ENCODE peak calls at places on chromosomes 16 and 17, in four cellular contexts. W is stomach, Y is D721Med, F is HCT116. O is an unnamed sample.

GRCh38 chr16:4618645-4619418 is 4.1 kb upstream of the UBALD1 start:
- DNase-seq in F (no peak), W (no peak), Y (no peak), O (no peak)

GRCh38 chr16:85553436-85554113 is 59.5 kb upstream of the GSE1 start:
- DNase-seq in W (peak), F (peak), Y (no peak), O (peak)

GRCh38 chr16:27943766-27944165 is 119.7 kb downstream of the GSG1L start:
- DNase-seq in W (no peak), F (no peak), Y (no peak), O (no peak)

GRCh38 chr16:7140899-7141298 is 191.7 kb upstream of the RBFOX1 start:
- DNase-seq in W (no peak), F (no peak), Y (no peak), O (no peak)

GRCh38 chr17:3867606-3868005 is 21.6 kb upstream of the NCBP3 start:
- DNase-seq in W (no peak), F (no peak), Y (no peak), O (no peak)

GRCh38 chr16:85426806-85427205 is 186.3 kb upstream of the GSE1 start:
- DNase-seq in Y (no peak), F (no peak), W (no peak), O (peak)

GRCh38 chr17:194844-195602 is 13.6 kb upstream of the DOC2B start:
- DNase-seq in Y (no peak), F (no peak), W (no peak), O (no peak)

GRCh38 chr16:11848842-11849241 is 2.5 kb downstream of the RSL1D1 start:
- DNase-seq in Y (no peak), F (no peak), W (no peak), O (no peak)

GRCh38 chr17:56130030-56130429 is 23.2 kb upstream of the ANKFN1 start:
- DNase-seq in W (no peak), F (no peak), Y (no peak), O (no peak)

GRCh38 chr16:64964126-64964540 is 157.7 kb downstream of the CDH11 start:
- DNase-seq in F (no peak), W (no peak), Y (no peak), O (no peak)

GRCh38 chr16:8931864-8932263 is 31.8 kb downstream of the USP7 start:
- DNase-seq in F (no peak), W (peak), Y (no peak), O (peak)

GRCh38 chr17:8598913-8599312 is 31.6 kb downstream of the MYH10 start:
- DNase-seq in F (no peak), W (no peak), Y (no peak), O (no peak)

GRCh38 chr17:56292010-56292409 is 138.7 kb downstream of the ANKFN1 start:
- DNase-seq in F (no peak), W (no peak), Y (no peak), O (no peak)

GRCh38 chr17:81194941-81195901 is 27.5 kb downstream of the CEP131 start:
- DNase-seq in W (no peak), Y (no peak), F (no peak), O (no peak)

GRCh38 chr17:44979426-44980273 is 11.5 kb upstream of the C1QL1 start:
- DNase-seq in W (no peak), F (no peak), Y (no peak), O (peak)

GRCh38 chr17:73657473-73658116 is 13.3 kb upstream of the SDK2 start:
- DNase-seq in Y (no peak), F (peak), W (peak), O (peak)

GRCh38 chr16:27665881-27666280 is 115.9 kb downstream of the KATNIP start:
- DNase-seq in W (no peak), F (no peak), Y (no peak), O (no peak)

GRCh38 chr16:22194707-22195444 is 11.2 kb upstream of the EEF2K start:
- DNase-seq in W (no peak), Y (no peak), F (no peak), O (no peak)

GRCh38 chr17:78124081-78124835 is 4.3 kb downstream of the TMC6 start:
- DNase-seq in F (no peak), W (no peak), Y (no peak), O (no peak)

GRCh38 chr16:10410469-10410868 is 24.6 kb downstream of the ATF7IP2 start:
- DNase-seq in Y (no peak), W (no peak), F (no peak), O (no peak)

GRCh38 chr17:6757747-6758146 is 1.9 kb downstream of the XAF1 start:
- DNase-seq in F (no peak), W (no peak), Y (no peak), O (no peak)

GRCh38 chr17:81432873-81433451 is 37.7 kb downstream of the BAHCC1 start:
- DNase-seq in W (peak), F (no peak), Y (no peak), O (no peak)

GRCh38 chr17:78924481-78925151 is 571 bp downstream of the TIMP2 start:
- DNase-seq in W (no peak), F (no peak), Y (no peak), O (peak)

GRCh38 chr16:10500582-10500981 is 79.8 kb downstream of the EMP2 start:
- DNase-seq in F (no peak), W (no peak), Y (no peak), O (no peak)

DNA sequence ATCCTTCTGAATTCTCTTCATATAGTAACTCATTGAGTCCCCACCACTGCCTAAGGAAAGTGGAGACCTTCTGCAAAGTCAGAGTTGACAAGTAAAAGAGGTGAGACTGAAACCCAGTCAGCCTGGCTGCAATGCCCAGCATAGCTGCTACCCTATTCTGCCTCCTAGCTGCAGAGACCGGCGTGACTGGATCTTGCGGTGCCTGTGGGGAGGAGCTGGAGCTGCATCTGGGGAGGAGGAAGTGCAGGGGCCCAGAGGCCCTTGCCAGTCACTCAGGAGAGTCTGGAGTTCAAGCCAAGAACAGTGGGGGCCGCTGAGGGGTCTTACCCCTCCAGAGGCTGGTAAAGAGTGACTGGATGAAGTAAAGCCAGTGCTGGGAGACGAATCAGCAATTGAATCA is 35.0 kb upstream of the ZNF423 start:
- DNase-seq in Y (no peak), W (no peak), F (no peak), O (no peak)
- TF ChIP-seq CTCF in Y (peak), W (no peak), F (no peak), O (no peak)

DNA sequence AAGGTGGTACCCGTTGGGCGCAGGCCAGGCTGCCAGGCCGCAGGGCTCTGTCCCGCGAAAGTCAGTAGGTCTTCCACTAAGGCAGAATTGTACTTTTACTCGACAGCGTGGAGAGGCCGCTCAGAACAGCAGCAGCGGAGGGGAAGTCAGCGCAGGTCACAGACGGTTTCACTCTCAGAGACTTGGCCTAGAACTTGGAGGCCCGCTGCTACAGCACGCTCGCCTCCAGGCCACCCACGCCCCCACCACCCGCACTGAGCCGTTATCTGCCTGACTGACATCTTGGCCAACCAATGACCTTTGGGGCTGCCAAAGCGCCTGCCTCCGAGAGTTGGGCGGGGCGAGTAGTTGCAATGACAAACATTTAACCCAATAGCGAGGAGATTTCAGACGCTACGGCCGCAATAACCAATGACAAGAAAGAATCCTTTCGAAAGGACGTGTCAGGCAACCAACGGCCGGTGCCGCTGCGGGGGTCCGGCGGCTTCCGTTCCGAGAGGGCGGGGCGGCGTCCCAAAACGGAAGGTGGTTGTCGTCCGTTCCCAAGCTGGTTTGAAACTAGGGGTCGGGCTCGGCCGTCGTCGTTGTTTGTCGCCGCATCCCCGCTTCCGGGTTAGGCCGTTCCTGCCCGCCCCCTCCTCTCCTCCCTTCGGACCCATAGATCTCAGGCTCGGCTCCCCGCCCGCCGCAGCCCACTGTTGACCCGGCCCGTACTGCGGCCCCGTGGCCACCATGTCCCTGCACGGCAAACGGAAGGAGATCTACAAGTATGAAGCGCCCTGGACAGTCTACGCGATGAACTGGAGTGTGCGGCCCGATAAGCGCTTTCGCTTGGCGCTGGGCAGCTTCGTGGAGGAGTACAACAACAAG is at the start of gene DCAF7:
- DNase-seq in F (peak), W (peak), Y (peak), O (peak)
- TF ChIP-seq CTCF in F (no peak), W (no peak), Y (no peak), O (no peak)

GRCh38 chr17:75639771-75640555 is 6.7 kb downstream of the SMIM5 start:
- DNase-seq in F (no peak), Y (no peak), W (peak), O (peak)
- TF ChIP-seq CTCF in F (no peak), Y (no peak), W (peak), O (peak)

DNA sequence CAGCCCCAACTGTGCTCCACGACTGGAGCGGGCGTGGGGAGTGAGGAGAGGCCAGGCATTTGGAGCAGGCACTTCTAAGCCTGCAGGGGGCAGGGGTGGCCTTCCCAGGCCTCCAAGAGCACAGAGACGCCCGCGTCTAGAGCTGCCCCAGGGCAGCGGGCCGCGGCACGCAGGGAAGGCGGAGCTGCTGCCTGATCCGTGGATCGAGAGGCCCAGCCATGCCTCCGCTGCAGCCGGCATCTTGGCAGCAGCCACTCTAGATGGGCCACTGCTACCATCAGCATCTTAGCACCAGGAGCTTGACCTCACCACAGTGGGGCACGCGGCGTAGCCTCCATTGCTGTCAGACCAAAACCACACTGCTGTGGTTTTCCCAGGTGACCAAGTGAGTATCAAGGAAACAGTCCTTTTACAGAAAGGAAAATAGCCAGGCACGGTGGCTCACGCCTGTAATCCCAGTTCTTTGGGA is 20.4 kb upstream of the WDR45B start:
- DNase-seq in Y (no peak), W (peak), F (peak), O (peak)
- TF ChIP-seq CTCF in Y (peak), W (peak), F (peak), O (peak)

GRCh38 chr16:66165879-66166278 is 200.6 kb upstream of the CDH5 start:
- DNase-seq in W (no peak), Y (no peak), F (no peak), O (no peak)

GRCh38 chr16:66168777-66169176 is 197.7 kb upstream of the CDH5 start:
- DNase-seq in W (no peak), Y (no peak), F (no peak), O (no peak)

GRCh38 chr16:66166451-66166850 is 200.0 kb upstream of the CDH5 start:
- DNase-seq in F (no peak), W (no peak), Y (no peak), O (peak)

GRCh38 chr16:66169817-66170216 is 196.7 kb upstream of the CDH5 start:
- DNase-seq in W (no peak), Y (no peak), F (no peak), O (no peak)

DNA sequence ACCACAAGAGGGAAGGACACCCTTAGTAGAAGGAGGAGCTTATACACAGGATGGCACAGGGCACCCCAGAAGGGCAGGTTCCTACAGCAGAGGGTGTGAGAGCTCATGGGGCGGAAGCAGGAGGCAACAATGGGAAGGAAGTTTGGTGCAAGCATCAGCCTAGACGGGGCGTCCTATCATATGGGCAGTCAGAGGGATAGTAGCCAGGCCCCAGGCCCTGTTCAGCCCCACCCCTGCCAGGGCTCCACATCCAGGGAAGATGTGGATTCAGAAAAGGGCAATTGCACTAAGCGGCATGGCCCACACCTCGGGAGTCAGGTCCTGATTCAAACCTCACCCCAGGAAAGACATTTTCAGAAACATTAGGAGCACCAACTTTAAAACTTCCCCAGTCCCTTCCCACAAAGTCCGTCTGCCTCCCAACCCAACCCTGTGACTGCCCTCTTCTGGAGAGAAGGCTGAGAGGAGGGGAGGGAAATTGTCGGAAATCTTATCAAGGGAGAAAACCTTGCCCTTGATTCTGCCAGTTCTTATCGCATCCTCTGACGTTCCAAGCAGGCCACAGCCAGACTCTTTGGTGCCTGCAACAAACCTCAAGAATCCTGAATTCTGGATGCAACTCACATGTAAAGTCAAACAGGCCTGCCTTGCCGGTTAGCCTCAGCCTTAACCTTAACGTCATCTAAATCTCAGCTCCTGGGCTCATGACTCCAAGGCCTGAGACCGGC is 198.8 kb upstream of the CDH5 start:
- DNase-seq in F (no peak), Y (no peak), W (no peak), O (peak)
- TF ChIP-seq CTCF in F (no peak), Y (peak), W (no peak), O (peak)

GRCh38 chr16:660459-661183 is 7.3 kb upstream of the RHOT2 start:
- DNase-seq in W (peak), F (peak), Y (peak), O (no peak)

GRCh38 chr16:660132-660458 is 7.8 kb upstream of the RHOT2 start:
- DNase-seq in Y (no peak), F (no peak), W (no peak), O (no peak)

GRCh38 chr16:657487-657886 is 8.3 kb downstream of the WDR90 start:
- DNase-seq in F (no peak), W (no peak), Y (no peak), O (no peak)

GRCh38 chr16:659618-660017 is 8.3 kb upstream of the RHOT2 start:
- DNase-seq in Y (no peak), F (no peak), W (no peak), O (no peak)

DNA sequence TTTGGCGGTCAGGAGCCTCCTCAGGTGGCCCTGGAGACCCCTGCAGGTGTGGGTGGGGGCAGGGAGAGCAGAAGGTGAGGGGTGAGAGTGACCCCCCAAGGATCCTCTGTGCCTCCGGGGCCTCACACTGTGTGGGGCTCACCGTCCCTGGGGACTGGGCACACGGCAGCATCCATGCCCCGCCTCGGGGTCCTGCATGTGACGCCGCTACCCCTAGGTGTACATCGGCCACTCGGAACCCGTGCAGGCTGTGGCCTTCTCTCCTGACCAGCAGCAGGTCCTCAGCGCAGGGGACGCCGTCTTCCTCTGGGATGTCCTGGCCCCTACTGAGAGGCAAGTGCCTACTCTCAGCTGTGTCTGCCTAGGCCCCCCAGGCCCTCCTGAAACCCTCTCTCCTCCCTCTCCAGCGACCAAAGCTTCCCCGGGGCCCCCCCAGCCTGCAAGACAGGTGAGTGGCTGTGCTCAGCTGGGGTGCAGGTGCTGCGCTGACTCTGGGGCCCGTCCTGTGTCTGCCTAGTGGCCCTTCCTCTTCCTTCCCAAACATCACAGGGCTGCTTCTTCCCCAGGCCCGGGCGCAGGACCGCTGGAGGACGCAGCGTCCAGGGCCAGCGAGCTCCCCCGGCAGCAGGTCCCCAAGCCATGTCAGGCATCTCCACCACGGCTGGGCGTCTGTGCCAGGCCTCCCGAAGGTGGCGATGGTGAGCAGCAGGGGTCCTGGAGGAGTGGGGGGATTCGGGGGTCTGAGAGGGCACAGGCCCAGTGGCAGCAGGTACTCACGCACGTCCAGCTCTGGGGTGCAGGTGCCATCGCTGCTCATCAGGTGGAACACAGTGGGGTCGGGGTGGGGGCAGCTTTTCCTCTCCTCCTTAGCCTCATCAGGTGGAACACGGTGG is 9.0 kb upstream of the RHOT2 start:
- DNase-seq in F (no peak), W (no peak), Y (no peak), O (no peak)
- TF ChIP-seq CTCF in F (no peak), W (no peak), Y (no peak), O (no peak)

GRCh38 chr17:51907041-51907440 is 251.5 kb downstream of the CA10 start:
- DNase-seq in Y (no peak), F (no peak), W (no peak), O (no peak)

GRCh38 chr17:51904379-51904778 is 254.1 kb downstream of the CA10 start:
- DNase-seq in W (no peak), Y (no peak), F (no peak), O (no peak)

GRCh38 chr17:51901242-51901641 is 257.3 kb downstream of the CA10 start:
- DNase-seq in Y (no peak), F (no peak), W (no peak), O (no peak)
- TF ChIP-seq CTCF in Y (no peak), F (no peak), W (no peak), O (no peak)